ENCODE peak calls at places on chromosome 17, in ten cellular contexts. Z is heart left ventricle, Y is kidney epithelial cell, T is SHP77, W is OCI-M1, S is HEK293T, M is smooth muscle cell of the brain vasculature, C is NCI-H460, F is NCI-H524, E is OCI-LY7. J is an unnamed sample.

GRCh38 chr17:76417499-76418143 is 33.2 kb downstream of the SPHK1 start:
- DNase-seq in Z (no peak), Y (no peak), T (peak; percentile 83), W (peak; percentile 16), S (no peak), M (no peak), C (no peak), F (no peak), E (peak; percentile 82), J (no peak)

GRCh38 chr17:64081802-64082799 is 47.8 kb downstream of the ERN1 start:
- DNase-seq in Z (no peak), Y (peak; percentile 66), T (peak; percentile 27), W (peak; percentile 95), S (peak; percentile 46), M (no peak), C (peak; percentile 97), F (peak; percentile 99), E (peak; percentile 78), J (peak; percentile 93)

GRCh38 chr17:21061971-21062526 is 19.2 kb upstream of the USP22 start:
- DNase-seq in Z (no peak), Y (no peak), T (no peak), W (no peak), S (no peak), M (no peak), C (no peak), F (no peak), E (peak; percentile 82), J (no peak)

GRCh38 chr17:38922538-38923291 is 2.7 kb upstream of the LASP1NB start:
- DNase-seq in Z (peak; percentile 89), Y (no peak), T (no peak), W (peak; percentile 38), S (no peak), M (peak; percentile 56), C (peak; percentile 16), F (no peak), E (no peak), J (no peak)

GRCh38 chr17:43661699-43662431 is at the start of gene MEOX1:
- DNase-seq in Z (peak; percentile 65), Y (peak; percentile 39), T (no peak), W (no peak), S (peak; percentile 65), M (no peak), C (no peak), F (peak; percentile 48), E (no peak), J (no peak)

GRCh38 chr17:44355642-44356099 is 8.0 kb downstream of the FAM171A2 start:
- DNase-seq in Z (no peak), Y (no peak), T (no peak), W (no peak), S (no peak), M (no peak), C (no peak), F (no peak), E (no peak), J (no peak)

GRCh38 chr17:8019665-8020064 is 17.2 kb downstream of the GUCY2D start:
- DNase-seq in Z (no peak), Y (no peak), T (no peak), W (no peak), S (no peak), M (no peak), C (no peak), F (no peak), E (no peak), J (peak; percentile 73)

GRCh38 chr17:81868674-81869220 is 2.4 kb downstream of the ARHGDIA start:
- DNase-seq in Z (no peak), Y (peak; percentile 39), T (no peak), W (peak; percentile 26), S (peak; percentile 36), M (no peak), C (peak; percentile 85), F (no peak), E (peak; percentile 37), J (no peak)

GRCh38 chr17:83006515-83007455 is 72.6 kb upstream of the METRNL start:
- DNase-seq in Z (no peak), Y (no peak), T (no peak), W (no peak), S (no peak), M (no peak), C (no peak), F (no peak), E (no peak), J (no peak)

GRCh38 chr17:45989759-45990158 is 9.3 kb upstream of the STH start:
- DNase-seq in Z (no peak), Y (no peak), T (no peak), W (no peak), S (no peak), M (no peak), C (no peak), F (no peak), E (no peak), J (no peak)

GRCh38 chr17:51640108-51640622 is 379.8 kb downstream of the UTP18 start:
- DNase-seq in Z (no peak), Y (no peak), T (peak; percentile 24), W (peak; percentile 53), S (peak; percentile 36), M (no peak), C (peak; percentile 53), F (no peak), E (peak; percentile 25), J (peak; percentile 55)

GRCh38 chr17:42284020-42284369 is 4.3 kb upstream of the STAT5A start:
- DNase-seq in Z (no peak), Y (no peak), T (no peak), W (no peak), S (no peak), M (no peak), C (no peak), F (no peak), E (no peak), J (no peak)

GRCh38 chr17:40448639-40449261 is 5.5 kb downstream of the IGFBP4 start:
- DNase-seq in Z (no peak), Y (no peak), T (no peak), W (no peak), S (no peak), M (no peak), C (no peak), F (no peak), E (no peak), J (no peak)

GRCh38 chr17:42403150-42403549 is 14.9 kb upstream of the STAT3 start:
- DNase-seq in Z (no peak), Y (no peak), T (peak; percentile 18), W (peak; percentile 75), S (no peak), M (no peak), C (no peak), F (peak; percentile 21), E (peak; percentile 59), J (no peak)

GRCh38 chr17:34499576-34499975 is 79.8 kb upstream of the TMEM132E start:
- DNase-seq in Z (no peak), Y (peak; percentile 12), T (no peak), W (peak; percentile 31), S (peak; percentile 7), M (no peak), C (peak; percentile 33), F (no peak), E (peak; percentile 27), J (no peak)

GRCh38 chr17:1179112-1179634 is 608 bp downstream of the ABR start:
- DNase-seq in Z (no peak), Y (no peak), T (no peak), W (no peak), S (no peak), M (no peak), C (no peak), F (no peak), E (no peak), J (no peak)

GRCh38 chr17:3722716-3723115 is 987 bp upstream of the HASPIN start:
- DNase-seq in Z (no peak), Y (no peak), T (no peak), W (no peak), S (no peak), M (no peak), C (no peak), F (no peak), E (no peak), J (no peak)

GRCh38 chr17:386145-386876 is 33.7 kb upstream of the RPH3AL start:
- DNase-seq in Z (peak; percentile 78), Y (no peak), T (peak; percentile 56), W (peak; percentile 47), S (peak; percentile 83), M (no peak), C (peak; percentile 81), F (no peak), E (peak; percentile 68), J (no peak)

GRCh38 chr17:66527335-66527734 is 224.9 kb downstream of the PRKCA start:
- DNase-seq in Z (no peak), Y (no peak), T (no peak), W (no peak), S (no peak), M (no peak), C (no peak), F (no peak), E (no peak), J (no peak)

GRCh38 chr17:50482110-50482509 is 3.5 kb downstream of the RSAD1 start:
- DNase-seq in Z (no peak), Y (no peak), T (peak; percentile 39), W (no peak), S (no peak), M (no peak), C (no peak), F (no peak), E (no peak), J (no peak)

GRCh38 chr17:49076575-49077384 is 55.8 kb upstream of the B4GALNT2 start:
- DNase-seq in Z (no peak), Y (no peak), T (no peak), W (peak; percentile 36), S (no peak), M (peak; percentile 57), C (no peak), F (no peak), E (no peak), J (no peak)

GRCh38 chr17:44909681-44910144 is 5.6 kb downstream of the GFAP start:
- DNase-seq in Z (no peak), Y (peak; percentile 55), T (no peak), W (no peak), S (no peak), M (no peak), C (no peak), F (no peak), E (no peak), J (no peak)

GRCh38 chr17:55286681-55287589 is 22.2 kb downstream of the HLF start:
- DNase-seq in Z (no peak), Y (peak; percentile 61), T (no peak), W (peak; percentile 51), S (no peak), M (no peak), C (no peak), F (no peak), E (no peak), J (no peak)